ENCODE peak calls at places on chromosomes 7 and 10, in four cellular contexts. One of them, this sample, is unnamed.

GRCh38 chr7:4612939-4613841 is 68.9 kb upstream of the FOXK1 start:
- DNase-seq in A549: no peak
- DNase-seq in GM12878: no peak
- DNase-seq in HepG2: no peak
- DNase-seq in this sample: peak

GRCh38 chr7:29345590-29345989 is 151.0 kb downstream of the CHN2 start:
- DNase-seq in A549: peak
- DNase-seq in GM12878: no peak
- DNase-seq in HepG2: peak
- DNase-seq in this sample: peak

GRCh38 chr10:130554701-130555410 is 418.7 kb downstream of the GLRX3 start:
- DNase-seq in A549: no peak
- DNase-seq in GM12878: no peak
- DNase-seq in HepG2: no peak
- DNase-seq in this sample: no peak

GRCh38 chr7:13980474-13980873 is 9.0 kb downstream of the ETV1 start:
- DNase-seq in A549: no peak
- DNase-seq in GM12878: no peak
- DNase-seq in HepG2: no peak
- DNase-seq in this sample: no peak

GRCh38 chr7:147535619-147536200 is 1054.9 kb upstream of the C7orf33 start:
- DNase-seq in A549: no peak
- DNase-seq in GM12878: no peak
- DNase-seq in HepG2: no peak
- DNase-seq in this sample: no peak

GRCh38 chr7:158880973-158881372 is 24.6 kb downstream of the DYNC2I1 start:
- DNase-seq in A549: no peak
- DNase-seq in GM12878: no peak
- DNase-seq in HepG2: no peak
- DNase-seq in this sample: no peak

GRCh38 chr7:151246161-151247015 is 2.1 kb downstream of the SMARCD3 start:
- DNase-seq in A549: peak
- DNase-seq in GM12878: no peak
- DNase-seq in HepG2: no peak
- DNase-seq in this sample: peak

GRCh38 chr10:35007858-35008301 is 82.3 kb downstream of the CUL2 start:
- DNase-seq in A549: no peak
- DNase-seq in GM12878: no peak
- DNase-seq in HepG2: no peak
- DNase-seq in this sample: no peak

GRCh38 chr7:155911471-155912105 is 99.3 kb upstream of the SHH start:
- DNase-seq in A549: no peak
- DNase-seq in GM12878: no peak
- DNase-seq in HepG2: no peak
- DNase-seq in this sample: no peak

GRCh38 chr10:78772986-78773530 is 295.7 kb upstream of the ZMIZ1 start:
- DNase-seq in A549: no peak
- DNase-seq in GM12878: no peak
- DNase-seq in HepG2: no peak
- DNase-seq in this sample: no peak

GRCh38 chr10:67297637-67298181 is 371.9 kb downstream of the LRRTM3 start:
- DNase-seq in A549: no peak
- DNase-seq in GM12878: no peak
- DNase-seq in HepG2: no peak
- DNase-seq in this sample: no peak

GRCh38 chr7:131108212-131108980 is 219.3 kb upstream of the MKLN1 start:
- DNase-seq in A549: peak
- DNase-seq in GM12878: no peak
- DNase-seq in HepG2: no peak
- DNase-seq in this sample: no peak

GRCh38 chr7:29289156-29290021 is 94.8 kb downstream of the CHN2 start:
- DNase-seq in A549: no peak
- DNase-seq in GM12878: peak
- DNase-seq in HepG2: peak
- DNase-seq in this sample: no peak

GRCh38 chr7:17548014-17548653 is 249.7 kb downstream of the AHR start:
- DNase-seq in A549: no peak
- DNase-seq in GM12878: no peak
- DNase-seq in HepG2: peak
- DNase-seq in this sample: no peak

DNA sequence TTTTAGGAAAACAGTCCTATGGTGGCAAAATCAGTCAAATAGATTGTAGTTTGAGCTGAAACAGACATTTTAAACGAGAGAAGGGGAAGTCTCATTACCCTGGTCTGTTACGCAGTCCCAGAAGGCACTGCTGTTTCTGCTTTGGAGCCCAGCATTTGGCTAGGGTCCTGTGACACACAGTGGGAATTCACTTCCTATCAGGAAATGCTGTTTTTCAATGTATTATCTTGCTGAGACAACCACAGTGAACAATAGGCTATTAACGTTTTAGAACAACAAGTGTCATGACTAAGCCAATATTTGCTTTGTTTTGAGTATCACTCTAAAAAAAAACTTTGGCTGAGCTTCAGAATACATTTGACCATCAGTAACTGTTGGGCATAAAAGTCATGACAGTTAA is 74.1 kb downstream of the ADD3 start:
- DNase-seq in A549: peak
- DNase-seq in GM12878: no peak
- DNase-seq in HepG2: peak
- DNase-seq in this sample: no peak
- TF ChIP-seq PBX3 in A549: no peak
- TF ChIP-seq PBX3 in GM12878: no peak
- TF ChIP-seq PBX3 in HepG2: no peak
- TF ChIP-seq PBX3 in this sample: peak

GRCh38 chr10:119871881-119872609 is 598 bp downstream of the MCMBP start:
- DNase-seq in A549: peak
- DNase-seq in GM12878: no peak
- DNase-seq in HepG2: no peak
- DNase-seq in this sample: peak
- TF ChIP-seq PBX3 in A549: peak
- TF ChIP-seq PBX3 in GM12878: peak
- TF ChIP-seq PBX3 in HepG2: no peak
- TF ChIP-seq PBX3 in this sample: peak

DNA sequence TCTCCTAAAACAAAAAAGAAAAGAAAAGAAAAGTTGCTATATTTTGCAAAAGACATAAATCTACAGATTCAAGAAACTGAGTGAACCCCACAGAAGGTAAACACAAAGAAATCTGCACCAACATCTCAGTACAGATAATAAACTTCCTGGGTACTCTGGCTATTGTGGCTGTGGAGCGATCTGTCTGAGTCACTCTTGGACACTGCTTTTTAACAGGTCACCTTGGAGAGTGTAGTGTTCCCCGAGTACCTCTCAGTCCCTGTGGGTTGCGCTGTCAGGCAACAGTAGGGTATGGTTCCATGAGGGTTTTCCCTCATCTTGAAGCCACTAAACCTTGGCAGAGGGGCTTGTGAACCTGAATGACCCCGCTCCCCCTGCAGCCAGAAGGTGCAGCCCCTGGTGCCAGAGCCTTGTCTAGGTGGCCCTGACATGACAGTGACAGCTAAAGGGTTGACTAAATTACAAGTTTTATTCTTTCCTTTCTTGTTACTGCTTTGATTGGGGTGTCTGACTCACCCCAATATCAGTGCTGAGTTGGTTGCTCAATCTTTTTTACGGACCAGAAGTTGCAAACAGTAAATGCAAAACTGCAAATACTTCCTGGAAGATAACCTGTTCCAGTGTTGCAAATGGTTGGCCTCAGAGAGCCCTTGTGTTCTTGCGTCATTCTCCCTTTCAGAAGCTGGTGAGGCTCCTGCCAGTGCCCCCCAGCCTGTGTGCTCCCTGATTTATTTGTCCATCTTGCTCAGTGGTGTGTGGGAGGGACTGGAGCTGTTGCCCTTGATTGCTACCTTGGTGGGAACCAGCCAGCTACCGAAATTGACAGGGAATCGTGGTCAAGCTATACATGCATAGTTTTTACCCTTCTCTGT is 30.6 kb downstream of the POR start:
- DNase-seq in A549: peak
- DNase-seq in GM12878: no peak
- DNase-seq in HepG2: peak
- DNase-seq in this sample: no peak
- TF ChIP-seq PBX3 in A549: no peak
- TF ChIP-seq PBX3 in GM12878: no peak
- TF ChIP-seq PBX3 in HepG2: no peak
- TF ChIP-seq PBX3 in this sample: no peak

GRCh38 chr7:63900394-63901203 is 98.0 kb upstream of the ZNF722 start:
- DNase-seq in A549: peak
- DNase-seq in GM12878: no peak
- DNase-seq in HepG2: no peak
- DNase-seq in this sample: peak
- TF ChIP-seq PBX3 in A549: no peak
- TF ChIP-seq PBX3 in GM12878: no peak
- TF ChIP-seq PBX3 in HepG2: no peak
- TF ChIP-seq PBX3 in this sample: no peak

GRCh38 chr7:149285581-149285975 is 23.6 kb downstream of the ZNF783 start:
- DNase-seq in A549: peak
- DNase-seq in GM12878: no peak
- DNase-seq in HepG2: no peak
- DNase-seq in this sample: peak
- TF ChIP-seq PBX3 in A549: no peak
- TF ChIP-seq PBX3 in GM12878: no peak
- TF ChIP-seq PBX3 in HepG2: no peak
- TF ChIP-seq PBX3 in this sample: no peak

GRCh38 chr7:2520131-2520807 is 695 bp downstream of the LFNG start:
- DNase-seq in A549: peak
- DNase-seq in GM12878: no peak
- DNase-seq in HepG2: no peak
- DNase-seq in this sample: peak
- TF ChIP-seq PBX3 in A549: no peak
- TF ChIP-seq PBX3 in GM12878: no peak
- TF ChIP-seq PBX3 in HepG2: no peak
- TF ChIP-seq PBX3 in this sample: no peak

DNA sequence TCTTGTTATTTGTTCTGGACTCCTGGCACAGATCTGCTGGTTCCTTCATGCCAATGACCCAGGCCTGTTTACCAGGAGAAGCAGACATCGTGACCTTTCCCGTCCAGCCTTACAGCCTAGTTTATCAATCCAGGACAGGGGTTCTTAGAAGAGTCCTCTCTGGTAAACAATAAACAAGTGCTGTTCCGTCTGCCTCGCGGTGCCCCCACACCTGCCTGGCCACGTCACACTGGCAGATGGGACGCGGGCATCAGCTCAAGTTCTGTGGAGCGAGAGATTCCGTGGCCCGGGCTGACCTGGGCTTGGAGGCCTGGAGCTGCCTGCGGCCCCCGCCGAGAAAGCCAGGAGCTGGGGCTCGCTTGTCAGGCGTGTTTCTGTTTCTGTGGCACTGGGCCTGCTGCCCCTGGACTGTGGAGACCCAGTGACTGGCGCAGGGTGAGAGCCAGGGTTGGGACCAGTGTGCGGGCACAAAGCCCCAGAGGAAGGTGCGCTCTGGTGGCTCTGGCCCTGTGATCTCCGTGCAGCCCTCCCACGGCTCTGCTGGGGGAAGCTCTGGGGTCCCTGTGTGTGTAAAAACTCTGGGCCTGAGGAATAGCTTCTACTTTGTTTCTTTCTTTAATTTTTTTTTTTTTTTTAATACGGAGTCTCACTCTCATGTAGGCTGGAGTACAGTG is 28.4 kb upstream of the PFKFB3 start:
- DNase-seq in A549: no peak
- DNase-seq in GM12878: no peak
- DNase-seq in HepG2: no peak
- DNase-seq in this sample: no peak
- TF ChIP-seq PBX3 in A549: no peak
- TF ChIP-seq PBX3 in GM12878: no peak
- TF ChIP-seq PBX3 in HepG2: no peak
- TF ChIP-seq PBX3 in this sample: no peak

GRCh38 chr7:8070451-8071180 is 102.0 kb downstream of the GLCCI1 start:
- DNase-seq in A549: no peak
- DNase-seq in GM12878: no peak
- DNase-seq in HepG2: no peak
- DNase-seq in this sample: no peak
- TF ChIP-seq PBX3 in A549: no peak
- TF ChIP-seq PBX3 in GM12878: no peak
- TF ChIP-seq PBX3 in HepG2: no peak
- TF ChIP-seq PBX3 in this sample: no peak

GRCh38 chr10:12656518-12657142 is 307.3 kb downstream of the CAMK1D start:
- DNase-seq in A549: peak
- DNase-seq in GM12878: no peak
- DNase-seq in HepG2: peak
- DNase-seq in this sample: peak
- TF ChIP-seq PBX3 in A549: no peak
- TF ChIP-seq PBX3 in GM12878: no peak
- TF ChIP-seq PBX3 in HepG2: no peak
- TF ChIP-seq PBX3 in this sample: no peak

This sample was measured in SK-N-SH.